ENCODE peak calls at places on chromosomes 13 and 19, in six cellular contexts. Z is fibroblast of lung, K is H9, M is GM23338, L is cardiac muscle cell, N is pancreas. V is an unnamed sample.

GRCh38 chr19:460877-461609 is at the start of gene SHC2:
- DNase-seq in Z (no peak), K (no peak), M (peak; percentile 52), L (peak; percentile 63), N (peak; percentile 87), V (no peak)

GRCh38 chr13:78978381-78978998 is 319.5 kb upstream of the OBI1 start:
- DNase-seq in Z (peak; percentile 43), K (no peak), M (peak; percentile 76), L (peak; percentile 74), N (no peak), V (no peak)

GRCh38 chr13:104571890-104572229 is 1505.6 kb upstream of the SLC10A2 start:
- DNase-seq in Z (no peak), K (no peak), M (no peak), L (no peak), N (no peak), V (no peak)

GRCh38 chr19:12668937-12669271 is 2.3 kb downstream of the WDR83 start:
- DNase-seq in Z (peak; percentile 67), K (no peak), M (peak; percentile 74), L (peak; percentile 55), N (peak; percentile 60), V (no peak)

GRCh38 chr13:97058417-97058816 is 64.1 kb upstream of the OXGR1 start:
- DNase-seq in Z (no peak), K (no peak), M (no peak), L (no peak), N (no peak), V (no peak)

GRCh38 chr19:46766569-46767317 is 20.5 kb upstream of the STRN4 start:
- DNase-seq in Z (no peak), K (peak; percentile 78), M (peak; percentile 89), L (peak; percentile 47), N (peak; percentile 54), V (peak; percentile 82)

GRCh38 chr19:7681336-7682174 is 922 bp downstream of the TRAPPC5 start:
- DNase-seq in Z (peak; percentile 60), K (peak; percentile 88), M (peak; percentile 97), L (peak; percentile 75), N (peak; percentile 72), V (peak; percentile 93)

GRCh38 chr13:96052655-96053002 is 572 bp downstream of the UGGT2 start:
- DNase-seq in Z (peak; percentile 79), K (no peak), M (peak; percentile 44), L (peak; percentile 6), N (no peak), V (no peak)

GRCh38 chr19:52670046-52670445 is 31.9 kb upstream of the ZNF83 start:
- DNase-seq in Z (no peak), K (no peak), M (peak; percentile 3), L (no peak), N (no peak), V (no peak)

GRCh38 chr19:45767881-45768643 is 990 bp downstream of the SIX5 start:
- DNase-seq in Z (peak; percentile 78), K (peak; percentile 71), M (peak; percentile 76), L (peak; percentile 74), N (peak; percentile 89), V (peak; percentile 89)

GRCh38 chr19:15417699-15418098 is 1.1 kb downstream of the AKAP8L start:
- DNase-seq in Z (peak; percentile 56), K (no peak), M (no peak), L (no peak), N (no peak), V (no peak)

GRCh38 chr19:55179570-55180484 is at the start of gene SYT5:
- DNase-seq in Z (no peak), K (peak; percentile 69), M (peak; percentile 74), L (peak; percentile 71), N (peak; percentile 67), V (no peak)

GRCh38 chr19:50214699-50215543 is 11.5 kb downstream of the MYH14 start:
- DNase-seq in Z (no peak), K (no peak), M (peak; percentile 63), L (no peak), N (peak; percentile 76), V (peak; percentile 91)

GRCh38 chr19:5403968-5404640 is 51.1 kb upstream of the ZNRF4 start:
- DNase-seq in Z (peak; percentile 79), K (peak; percentile 94), M (peak; percentile 98), L (peak; percentile 95), N (peak; percentile 88), V (peak; percentile 79)

GRCh38 chr19:45716314-45717130 is 14.2 kb downstream of the FBXO46 start:
- DNase-seq in Z (no peak), K (no peak), M (peak; percentile 61), L (peak; percentile 18), N (no peak), V (no peak)

GRCh38 chr13:74070065-74070464 is 64.1 kb downstream of the KLF12 start:
- DNase-seq in Z (no peak), K (no peak), M (no peak), L (no peak), N (no peak), V (no peak)

GRCh38 chr19:38685666-38686529 is 38.4 kb downstream of the ACTN4 start:
- DNase-seq in Z (peak; percentile 69), K (peak; percentile 56), M (peak; percentile 80), L (peak; percentile 52), N (no peak), V (no peak)

DNA sequence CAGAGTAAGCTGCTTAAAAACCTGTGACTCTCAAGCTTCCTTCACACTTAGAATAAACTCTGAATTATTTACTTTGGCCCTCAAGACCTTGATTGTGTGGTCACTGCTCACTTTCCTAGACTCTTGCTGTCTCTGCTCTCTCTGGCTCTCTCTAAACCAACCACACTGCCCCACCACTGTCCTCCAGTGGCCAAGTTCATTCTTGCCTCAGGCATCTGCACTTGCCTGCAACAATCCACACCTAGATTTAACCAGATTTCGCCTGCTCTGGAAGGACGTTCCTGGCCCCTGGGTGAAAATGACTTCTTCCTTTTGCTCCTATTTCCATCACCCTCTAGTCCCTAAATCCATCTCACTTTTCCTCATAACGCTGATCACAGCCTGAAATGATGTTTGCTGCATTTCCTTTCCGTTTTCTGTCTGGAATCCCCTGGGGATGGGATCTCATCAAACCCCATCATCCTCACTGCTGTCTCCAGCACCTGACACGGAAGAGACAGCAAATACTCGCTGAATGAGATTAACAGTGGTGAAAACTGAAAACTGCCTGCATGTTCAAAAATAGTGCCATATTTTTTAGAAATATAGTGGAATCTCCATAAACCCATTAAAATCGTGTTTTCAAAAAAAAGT is 232.6 kb downstream of the UQCRFS1 start:
- DNase-seq in Z (no peak), K (peak; percentile 73), M (peak; percentile 70), L (peak; percentile 28), N (no peak), V (no peak)
- TF ChIP-seq CTCF in Z (peak; percentile 23), K (peak; percentile 72), M (peak; percentile 61), L (peak; percentile 48), N (no peak), V (no peak)

DNA sequence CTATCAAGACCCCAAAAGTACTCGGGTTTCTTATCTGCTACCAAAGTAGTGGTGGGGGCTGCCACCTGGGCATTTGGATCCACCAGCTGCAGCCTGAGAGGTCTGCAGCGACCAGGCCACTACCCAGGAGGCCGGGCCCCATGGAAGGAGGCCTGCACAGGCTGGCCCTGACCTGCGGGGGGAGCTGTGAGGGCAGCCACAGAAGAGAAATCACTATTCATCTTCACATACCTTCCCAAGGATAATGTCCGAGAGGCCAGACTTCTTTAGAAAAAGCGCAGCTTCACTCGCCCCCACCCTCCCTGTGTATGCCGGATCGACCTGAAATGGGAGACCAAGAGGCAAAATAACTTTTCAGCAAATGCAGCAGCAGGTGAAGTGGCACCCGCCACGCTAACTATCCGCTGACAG is 30.1 kb downstream of the EPS15L1 start:
- DNase-seq in Z (no peak), K (peak; percentile 71), M (peak; percentile 80), L (peak; percentile 65), N (no peak), V (no peak)
- TF ChIP-seq CTCF in Z (peak; percentile 46), K (peak; percentile 84), M (peak; percentile 81), L (peak; percentile 45), N (no peak), V (peak; percentile 36)

GRCh38 chr19:30001794-30002193 is 59.8 kb downstream of the URI1 start:
- DNase-seq in Z (peak; percentile 2), K (no peak), M (no peak), L (peak; percentile 7), N (no peak), V (no peak)
- TF ChIP-seq CTCF in Z (peak; percentile 34), K (no peak), M (no peak), L (peak; percentile 30), N (no peak), V (no peak)

GRCh38 chr13:99359493-99359892 is 52.3 kb upstream of the GPR183 start:
- DNase-seq in Z (no peak), K (no peak), M (no peak), L (no peak), N (no peak), V (no peak)
- TF ChIP-seq CTCF in Z (no peak), K (no peak), M (no peak), L (no peak), N (no peak), V (no peak)

GRCh38 chr13:66071608-66072007 is 1158.5 kb downstream of the PCDH9 start:
- DNase-seq in Z (no peak), K (no peak), M (no peak), L (no peak), N (no peak), V (no peak)
- TF ChIP-seq CTCF in Z (no peak), K (no peak), M (no peak), L (no peak), N (no peak), V (no peak)

DNA sequence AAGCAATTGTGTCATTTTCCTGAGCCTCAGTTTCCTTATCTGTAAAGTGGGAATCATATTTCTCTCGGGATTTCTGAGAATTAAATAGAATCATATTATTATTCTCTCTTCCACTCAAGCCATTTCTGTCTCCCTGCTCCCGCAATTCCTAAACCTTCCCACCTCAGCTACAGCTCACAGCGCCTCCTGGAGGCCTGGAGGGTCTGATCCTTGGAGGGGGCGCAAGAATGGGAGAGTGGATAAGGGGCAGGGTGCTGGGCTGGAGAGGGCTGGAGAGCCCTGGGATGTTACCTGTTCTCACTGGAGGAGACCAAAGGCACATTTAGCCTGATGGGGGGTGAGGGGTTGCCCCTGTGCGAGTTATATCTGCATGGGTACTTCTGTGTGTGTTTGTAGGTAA is 31.1 kb upstream of the CYP2S1 start:
- DNase-seq in Z (no peak), K (peak; percentile 71), M (peak; percentile 84), L (no peak), N (no peak), V (no peak)
- TF ChIP-seq CTCF in Z (no peak), K (peak; percentile 71), M (peak; percentile 89), L (peak; percentile 16), N (no peak), V (no peak)

GRCh38 chr19:28987177-28987576 is 225.8 kb downstream of the UQCRFS1 start:
- DNase-seq in Z (no peak), K (no peak), M (no peak), L (no peak), N (no peak), V (no peak)
- TF ChIP-seq CTCF in Z (no peak), K (no peak), M (no peak), L (no peak), N (no peak), V (no peak)

GRCh38 chr13:29284726-29285125 is 310.8 kb downstream of the SLC7A1 start:
- DNase-seq in Z (no peak), K (no peak), M (peak; percentile 24), L (no peak), N (no peak), V (no peak)
- TF ChIP-seq CTCF in Z (no peak), K (peak; percentile 41), M (peak; percentile 40), L (no peak), N (no peak), V (no peak)